ENCODE peak calls at places on chromosome 15, in five cellular contexts. D, C, W, A and X are unnamed samples.
A peak's percentile ranks its signal among the peaks of the same experiment; 100 is the strongest.

GRCh38 chr15:58146734-58147133 is 8.6 kb downstream of the AQP9 start:
- DNase-seq in D (no peak), C (peak; percentile 12), W (no peak), A (no peak), X (no peak)

GRCh38 chr15:45268135-45268534 is 16.1 kb downstream of the SLC28A2 start:
- DNase-seq in D (no peak), C (no peak), W (peak; percentile 9), A (no peak), X (no peak)

GRCh38 chr15:85403745-85404144 is 23.3 kb downstream of the AKAP13 start:
- DNase-seq in D (peak; percentile 40), C (peak; percentile 49), W (no peak), A (no peak), X (no peak)

GRCh38 chr15:84588053-84588874 is 12.5 kb upstream of the ZSCAN2 start:
- DNase-seq in D (peak; percentile 53), C (peak; percentile 80), W (peak; percentile 63), A (peak; percentile 94), X (peak; percentile 30)

GRCh38 chr15:90954712-90955671 is at the start of gene RCCD1:
- DNase-seq in D (peak; percentile 90), C (peak; percentile 97), W (peak; percentile 87), A (peak; percentile 98), X (peak; percentile 64)

GRCh38 chr15:98896002-98896721 is 111.4 kb downstream of the PGPEP1L start:
- DNase-seq in D (peak; percentile 90), C (no peak), W (peak; percentile 81), A (no peak), X (no peak)

GRCh38 chr15:55389276-55389631 is 18.9 kb downstream of the CCPG1 start:
- DNase-seq in D (peak; percentile 36), C (no peak), W (peak; percentile 79), A (no peak), X (no peak)

GRCh38 chr15:94177112-94177511 is 54.2 kb upstream of the MCTP2 start:
- DNase-seq in D (peak; percentile 9), C (no peak), W (peak; percentile 67), A (no peak), X (no peak)

GRCh38 chr15:92006186-92007028 is 152.9 kb downstream of the SLCO3A1 start:
- DNase-seq in D (no peak), C (no peak), W (no peak), A (no peak), X (no peak)

GRCh38 chr15:72421484-72421883 is 23.4 kb downstream of the TMEM202 start:
- DNase-seq in D (no peak), C (no peak), W (peak; percentile 22), A (no peak), X (no peak)

GRCh38 chr15:63494406-63494805 is 10.0 kb upstream of the USP3 start:
- DNase-seq in D (no peak), C (no peak), W (no peak), A (no peak), X (no peak)

GRCh38 chr15:66800584-66801235 is 98.7 kb downstream of the SMAD6 start:
- DNase-seq in D (peak; percentile 15), C (no peak), W (no peak), A (no peak), X (no peak)

GRCh38 chr15:51969728-51970127 is 1.9 kb downstream of the LEO1 start:
- DNase-seq in D (peak; percentile 24), C (no peak), W (no peak), A (no peak), X (no peak)

GRCh38 chr15:42270551-42270950 is 2.5 kb upstream of the GANC start:
- DNase-seq in D (no peak), C (no peak), W (no peak), A (no peak), X (no peak)

GRCh38 chr15:53527996-53528395 is 231.5 kb downstream of the WDR72 start:
- DNase-seq in D (no peak), C (no peak), W (no peak), A (no peak), X (no peak)

GRCh38 chr15:65476942-65477341 is 40.5 kb downstream of the DPP8 start:
- DNase-seq in D (peak; percentile 59), C (no peak), W (no peak), A (no peak), X (no peak)

GRCh38 chr15:28994142-28994829 is 108.5 kb downstream of the APBA2 start:
- DNase-seq in D (no peak), C (no peak), W (no peak), A (no peak), X (no peak)

GRCh38 chr15:32852771-32853170 is 135.0 kb downstream of the GREM1 start:
- DNase-seq in D (no peak), C (no peak), W (peak; percentile 41), A (no peak), X (no peak)

GRCh38 chr15:57610130-57610529 is 18.4 kb downstream of the MYZAP start:
- DNase-seq in D (peak; percentile 44), C (peak; percentile 51), W (peak; percentile 60), A (peak; percentile 87), X (no peak)

GRCh38 chr15:27570746-27571145 is 528.4 kb downstream of the OCA2 start:
- DNase-seq in D (no peak), C (no peak), W (no peak), A (no peak), X (no peak)

DNA sequence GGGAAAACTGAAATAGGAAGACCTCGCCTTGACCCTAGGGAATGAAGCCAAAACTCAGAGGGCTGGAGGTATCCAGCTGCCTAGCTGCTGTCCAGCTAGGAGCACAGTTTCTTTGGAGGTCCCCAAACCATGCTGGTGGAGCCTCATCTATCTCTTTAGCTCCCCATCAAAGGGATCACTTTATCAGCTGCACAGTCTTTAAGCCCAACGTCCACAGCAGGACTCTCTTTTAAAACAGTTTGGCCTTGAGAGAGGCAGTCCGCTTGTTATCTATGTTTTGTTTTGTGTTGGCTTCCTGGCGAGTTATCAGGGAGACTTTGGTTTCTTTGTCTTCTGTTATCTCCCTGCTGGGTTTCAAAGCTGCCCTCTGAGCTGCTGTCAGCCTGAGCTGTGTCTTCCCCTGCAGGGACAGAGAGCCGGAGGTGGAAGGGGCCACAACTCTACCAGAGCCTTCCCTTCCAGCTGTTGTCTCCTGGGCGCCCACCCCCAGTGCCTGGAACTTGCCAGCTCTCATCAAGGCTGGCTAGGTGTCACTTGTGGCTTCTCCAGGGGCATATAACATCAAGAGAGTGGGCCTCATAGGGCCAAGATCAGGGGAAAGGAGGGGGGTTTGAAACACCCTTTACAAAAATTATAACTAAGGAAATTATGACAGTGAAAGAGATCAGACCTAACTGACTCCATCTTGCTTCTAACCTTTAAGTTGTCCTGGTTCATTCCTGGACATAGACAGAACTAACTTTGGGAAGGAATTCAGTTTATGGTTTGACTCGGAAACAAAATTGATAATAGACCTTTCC is 61.4 kb upstream of the C15orf39 start:
- DNase-seq in D (no peak), C (no peak), W (no peak), A (no peak), X (no peak)
- H3K4me1 ChIP-seq in D (no peaks in the 10 kb centered on the region), C (no peaks in the 10 kb centered on the region), W (no peaks in the 10 kb centered on the region), A (no peaks in the 10 kb centered on the region), X (no peaks in the 10 kb centered on the region)

DNA sequence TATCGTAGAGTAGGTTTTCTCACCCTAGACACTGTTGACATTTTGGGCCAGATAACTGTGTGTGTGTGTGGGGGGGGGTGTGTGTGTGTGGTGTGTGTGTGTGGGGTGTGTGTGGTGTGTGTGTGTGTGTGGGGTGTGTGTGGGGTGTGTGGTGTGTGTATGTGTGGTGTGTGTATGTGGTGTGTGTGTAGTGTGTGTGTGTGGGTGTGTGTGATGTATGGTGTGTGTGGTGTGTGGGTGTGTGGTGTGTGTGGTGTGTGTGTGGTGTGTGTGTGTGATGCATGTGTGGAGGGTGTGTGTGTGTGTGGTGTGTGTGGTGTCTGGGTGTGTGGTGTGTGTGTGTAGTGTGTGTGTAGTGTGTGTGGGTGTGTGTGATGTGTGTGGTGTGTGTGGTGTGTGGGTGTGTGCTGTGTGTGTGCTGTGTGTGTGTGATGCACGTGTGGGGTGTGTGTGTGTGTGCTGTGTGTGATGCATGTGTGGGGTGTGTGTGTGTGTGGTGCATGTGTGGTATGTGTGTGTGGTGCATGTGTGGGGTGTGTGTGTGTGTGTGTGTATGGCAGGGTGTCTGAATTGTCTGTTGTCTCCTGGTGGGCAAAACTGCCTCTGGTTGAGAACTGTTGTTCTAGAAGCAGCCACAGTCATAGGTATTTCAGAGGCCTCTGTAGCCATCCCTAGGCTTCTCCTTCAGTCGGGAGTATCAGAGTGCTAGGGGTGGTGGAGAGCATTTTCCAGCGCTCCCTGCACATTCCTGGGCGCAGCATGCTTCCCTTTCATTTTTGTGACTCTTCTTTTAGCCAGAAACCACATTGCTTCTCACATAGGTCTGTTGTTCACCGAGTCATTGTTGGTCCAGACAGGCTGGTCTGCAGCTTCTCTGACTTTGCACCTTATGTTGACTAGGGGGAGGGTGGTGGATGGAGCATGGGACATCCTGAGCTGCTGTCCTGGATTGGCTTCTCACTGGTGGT is 84.4 kb downstream of the THSD4 start:
- DNase-seq in D (peak; percentile 52), C (no peak), W (no peak), A (no peak), X (no peak)
- H3K27ac ChIP-seq in D (no peak overlapping the region), C (no peak overlapping the region), W (no peak overlapping the region), A (no peak overlapping the region), X (no peak overlapping the region)

DNA sequence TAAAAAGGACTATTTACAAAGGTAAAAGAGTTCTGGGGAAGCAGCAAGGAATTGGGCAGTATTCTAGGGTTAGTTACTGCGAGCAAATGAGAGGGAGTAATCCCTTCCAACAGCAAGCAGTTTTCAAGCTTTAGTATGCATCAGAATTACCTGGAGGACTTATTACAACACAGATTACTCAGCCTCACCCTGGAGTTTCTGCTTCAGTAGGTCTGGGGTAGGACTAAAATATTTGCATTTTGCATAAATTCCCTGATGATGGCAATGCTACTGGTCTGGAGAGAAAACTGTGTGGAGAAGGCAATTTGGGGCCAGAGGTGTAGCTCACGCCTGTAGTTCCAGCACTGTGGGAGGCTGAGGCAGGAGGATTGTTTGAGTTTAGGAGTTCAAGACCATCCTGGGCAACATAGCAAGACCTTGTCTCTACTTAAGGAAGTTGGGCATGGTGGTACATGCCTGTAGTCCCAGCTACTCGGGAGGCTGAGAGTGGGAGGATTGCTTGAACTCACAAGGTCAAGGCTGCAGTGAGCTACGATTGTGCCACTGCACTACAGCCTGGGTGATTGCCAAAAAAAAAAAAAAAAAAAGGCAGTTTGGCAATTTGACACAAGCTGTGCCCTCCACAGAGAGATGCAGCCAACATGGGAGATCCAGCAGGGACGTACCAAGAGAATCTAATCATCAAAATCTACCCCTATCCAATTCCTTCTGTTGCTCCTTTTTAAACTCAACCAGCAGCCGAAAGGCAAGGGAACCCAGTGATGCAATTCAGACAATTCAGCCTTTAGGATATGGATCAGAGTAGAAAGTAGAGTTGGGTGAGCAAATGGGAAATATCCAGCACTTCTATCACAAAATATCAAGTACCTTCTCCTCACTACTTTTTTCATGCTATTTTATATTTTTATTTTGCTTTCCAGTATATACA is 27.1 kb upstream of the AP4E1 start:
- DNase-seq in D (peak; percentile 23), C (no peak), W (peak; percentile 75), A (no peak), X (no peak)
- H3K4me1 ChIP-seq in D (peaks cover 14% of the 10 kb centered on the region), C (peaks cover 21% of the 10 kb centered on the region), W (peaks cover 27% of the 10 kb centered on the region), A (peaks cover 11% of the 10 kb centered on the region), X (no peaks in the 10 kb centered on the region)

GRCh38 chr15:69272139-69272538 is 26.6 kb upstream of the PAQR5 start:
- DNase-seq in D (no peak), C (no peak), W (no peak), A (no peak), X (no peak)

GRCh38 chr15:69279636-69280035 is 19.1 kb upstream of the PAQR5 start:
- DNase-seq in D (no peak), C (no peak), W (no peak), A (no peak), X (no peak)

GRCh38 chr15:69275104-69275670 is 23.5 kb upstream of the PAQR5 start:
- DNase-seq in D (no peak), C (no peak), W (no peak), A (no peak), X (no peak)

GRCh38 chr15:69277316-69277715 is 21.4 kb upstream of the PAQR5 start:
- DNase-seq in D (no peak), C (no peak), W (no peak), A (no peak), X (no peak)

GRCh38 chr15:69275933-69276565 is 22.7 kb upstream of the PAQR5 start:
- DNase-seq in D (no peak), C (no peak), W (no peak), A (no peak), X (no peak)
- H3K27ac ChIP-seq in D (no peak overlapping the region), C (no peak overlapping the region), W (no peak overlapping the region), A (no peak overlapping the region), X (no peak overlapping the region)